ENCODE peak calls at places on chromosome 5, in four cellular contexts. O is SJSA1; L is right lobe of liver; N is CD8-positive, alpha-beta memory T cell. V is an unnamed sample. For H3K4me1, the result is how much of the 10 kb centered on the place peaks cover.

GRCh38 chr5:95892784-95893354 is 68.8 kb downstream of the ELL2 start:
- DNase-seq in O (no peak), L (no peak), N (no peak), V (no peak)

GRCh38 chr5:2163457-2163856 is 280.7 kb upstream of the IRX4 start:
- DNase-seq in O (no peak), L (no peak), N (no peak), V (no peak)

GRCh38 chr5:75510836-75511434 is 494 bp downstream of the CERT1 start:
- DNase-seq in O (no peak), L (peak), N (peak), V (no peak)

GRCh38 chr5:67343835-67344234 is 147.2 kb upstream of the CD180 start:
- DNase-seq in O (no peak), L (no peak), N (no peak), V (no peak)

GRCh38 chr5:38403407-38403806 is 145.0 kb downstream of the EGFLAM start:
- DNase-seq in O (no peak), L (no peak), N (no peak), V (no peak)

GRCh38 chr5:60492958-60493357 is 207.0 kb downstream of the DEPDC1B start:
- DNase-seq in O (no peak), L (no peak), N (no peak), V (no peak)

GRCh38 chr5:125198270-125198974 is 452.0 kb upstream of the ZNF608 start:
- DNase-seq in O (peak), L (peak), N (no peak), V (no peak)

GRCh38 chr5:143418140-143418866 is 14.8 kb upstream of the NR3C1 start:
- DNase-seq in O (no peak), L (no peak), N (no peak), V (no peak)

GRCh38 chr5:180007582-180007981 is 64.0 kb downstream of the RNF130 start:
- DNase-seq in O (no peak), L (no peak), N (no peak), V (no peak)

GRCh38 chr5:142639455-142639854 is 46.4 kb downstream of the FGF1 start:
- DNase-seq in O (no peak), L (no peak), N (no peak), V (no peak)

GRCh38 chr5:112923988-112924387 is 2.0 kb upstream of the REEP5 start:
- DNase-seq in O (no peak), L (no peak), N (no peak), V (no peak)

GRCh38 chr5:36298546-36298945 is 3.2 kb downstream of the RANBP3L start:
- DNase-seq in O (no peak), L (no peak), N (no peak), V (no peak)

GRCh38 chr5:61151893-61152292 is 10.4 kb downstream of the SMIM15 start:
- DNase-seq in O (no peak), L (no peak), N (no peak), V (no peak)

GRCh38 chr5:95162231-95162992 is 122.5 kb downstream of the MCTP1 start:
- DNase-seq in O (no peak), L (no peak), N (no peak), V (no peak)

GRCh38 chr5:143161893-143162520 is 241.5 kb downstream of the NR3C1 start:
- DNase-seq in O (no peak), L (no peak), N (no peak), V (no peak)

GRCh38 chr5:32504923-32505596 is 60.5 kb upstream of the ZFR start:
- DNase-seq in O (peak), L (no peak), N (no peak), V (no peak)

GRCh38 chr5:172724658-172725183 is 46.3 kb downstream of the DUSP1 start:
- DNase-seq in O (no peak), L (peak), N (no peak), V (no peak)

GRCh38 chr5:145834554-145834916 is 607 bp downstream of the PRELID2 start:
- DNase-seq in O (no peak), L (no peak), N (no peak), V (no peak)

DNA sequence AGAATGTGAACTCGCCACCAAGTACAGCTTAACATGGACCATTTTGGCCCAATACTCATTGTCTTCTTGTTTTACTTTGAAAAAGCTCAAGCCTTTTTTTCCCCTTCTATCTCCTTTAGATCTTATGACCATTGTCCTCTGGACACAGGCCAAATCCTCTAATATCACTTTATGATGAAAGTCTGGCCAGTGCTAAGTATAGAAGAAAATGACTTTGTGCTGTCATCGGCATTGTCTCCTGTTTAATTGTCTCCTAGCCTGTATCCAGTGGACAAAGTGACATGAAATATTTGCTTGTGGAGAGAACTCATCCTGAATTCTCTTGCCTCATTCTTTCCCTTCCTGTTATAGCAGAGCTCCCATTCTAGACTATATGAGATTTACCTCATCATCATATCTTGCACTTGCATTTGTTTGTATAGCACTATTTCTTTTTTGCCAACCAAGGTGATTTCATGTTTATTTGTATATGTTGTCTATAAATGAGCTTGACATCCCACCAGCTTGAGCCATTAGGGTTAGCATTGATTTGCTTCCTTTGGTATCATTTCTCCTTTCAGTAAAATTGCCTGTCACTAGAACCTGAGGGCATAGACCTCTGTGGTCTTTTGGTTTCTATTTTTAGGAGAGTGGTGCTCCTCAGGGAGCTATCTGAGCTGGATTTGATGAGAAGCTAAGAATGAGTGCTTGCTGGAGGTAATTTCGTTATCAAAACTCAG is 18.8 kb upstream of the TNFAIP8 start:
- DNase-seq in O (no peak), L (no peak), N (no peak), V (no peak)
- H3K4me1 ChIP-seq in O (under half), L (under half), N (half or more), V (under half)

DNA sequence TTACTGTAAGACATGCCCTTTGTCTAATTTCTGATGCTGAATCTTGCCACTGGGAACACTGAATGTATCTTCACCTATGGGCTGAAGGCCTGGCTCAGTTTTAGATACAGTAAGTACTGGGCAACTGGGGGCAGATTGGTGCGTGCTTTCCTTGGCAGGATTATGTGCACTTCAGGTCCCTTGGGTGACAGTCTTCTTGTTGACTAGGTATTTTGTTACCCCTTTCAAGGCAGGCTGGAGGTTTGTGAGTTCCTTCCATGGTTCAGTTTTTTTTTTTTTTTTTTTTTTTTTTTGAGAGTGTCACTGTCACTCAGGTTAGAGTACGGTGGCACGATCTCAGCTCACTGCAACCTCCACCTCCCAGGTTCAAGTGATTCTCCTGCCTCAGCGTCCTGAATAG is 7.6 kb downstream of the ZMAT2 start:
- DNase-seq in O (no peak), L (no peak), N (no peak), V (no peak)
- H3K4me1 ChIP-seq in O (under half), L (under half), N (under half), V (under half)

GRCh38 chr5:72237879-72238278 is 82.2 kb downstream of the MRPS27 start:
- DNase-seq in O (no peak), L (no peak), N (no peak), V (no peak)
- H3K4me1 ChIP-seq in O (under half), L (under half), N (under half), V (under half)

GRCh38 chr5:154727361-154727760 is 27.8 kb upstream of the LARP1 start:
- DNase-seq in O (no peak), L (no peak), N (no peak), V (no peak)
- H3K4me1 ChIP-seq in O (under half), L (under half), N (under half), V (under half)

GRCh38 chr5:160468576-160468975 is 46.9 kb downstream of the PTTG1 start:
- DNase-seq in O (no peak), L (no peak), N (no peak), V (no peak)
- H3K4me1 ChIP-seq in O (under half), L (under half), N (under half), V (under half)

GRCh38 chr5:167578977-167579700 is 712.3 kb upstream of the WWC1 start:
- DNase-seq in O (no peak), L (no peak), N (no peak), V (no peak)
- H3K4me1 ChIP-seq in O (under half), L (under half), N (under half), V (under half)

GRCh38 chr5:41797672-41798071 is 72.6 kb downstream of the OXCT1 start:
- DNase-seq in O (no peak), L (no peak), N (no peak), V (no peak)

GRCh38 chr5:41796061-41796460 is 74.2 kb downstream of the OXCT1 start:
- DNase-seq in O (no peak), L (no peak), N (no peak), V (no peak)

GRCh38 chr5:41793156-41793770 is 77.0 kb downstream of the OXCT1 start:
- DNase-seq in O (peak), L (no peak), N (no peak), V (no peak)

GRCh38 chr5:41794478-41794877 is 75.7 kb downstream of the OXCT1 start:
- DNase-seq in O (peak), L (no peak), N (no peak), V (no peak)

DNA sequence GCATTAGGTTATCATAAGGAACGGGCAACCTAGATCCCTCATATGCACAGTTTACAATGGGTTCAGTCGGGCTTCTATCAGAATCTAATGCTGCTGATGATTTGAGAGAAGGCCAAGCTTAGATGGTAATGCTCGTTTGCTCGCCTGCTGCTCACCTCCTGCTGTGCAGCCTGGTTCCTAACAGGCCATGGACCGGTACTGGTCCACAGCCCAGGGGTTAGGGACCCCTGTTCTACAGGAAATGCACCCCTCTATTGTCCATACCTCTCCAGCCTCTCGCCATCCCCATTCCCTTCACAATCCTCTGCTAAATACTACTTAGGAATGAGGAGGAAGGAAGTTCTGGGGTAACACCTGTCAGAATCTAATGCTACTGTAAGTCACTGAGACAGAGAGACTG is 75.1 kb downstream of the OXCT1 start:
- DNase-seq in O (no peak), L (no peak), N (no peak), V (no peak)
- H3K4me1 ChIP-seq in O (under half), L (under half), N (under half), V (under half)

DNA sequence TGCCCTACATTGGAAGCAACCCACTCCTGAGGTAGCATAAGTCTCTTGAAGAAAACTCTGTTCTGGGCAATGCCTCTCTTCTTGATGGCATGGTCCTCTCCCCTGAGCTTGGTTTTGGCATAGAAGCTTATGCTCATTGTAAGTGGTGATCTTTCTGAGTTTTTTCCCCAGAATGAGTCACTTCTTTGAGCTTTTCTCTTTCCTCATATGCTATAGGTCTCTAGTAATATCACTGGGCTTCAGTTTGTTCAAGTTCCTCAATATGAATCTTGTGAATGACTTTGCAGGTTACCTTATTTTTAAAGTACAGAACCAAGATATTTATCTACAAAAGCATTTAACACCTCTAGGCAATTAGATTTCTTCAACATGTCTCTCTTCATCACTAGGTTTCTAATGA is 76.5 kb upstream of the ATG10 start:
- DNase-seq in O (no peak), L (no peak), N (no peak), V (no peak)
- H3K4me1 ChIP-seq in O (under half), L (under half), N (under half), V (under half)

GRCh38 chr5:151040211-151040747 is 19.9 kb downstream of the GPX3 start:
- DNase-seq in O (no peak), L (peak), N (no peak), V (no peak)
- H3K4me1 ChIP-seq in O (under half), L (under half), N (under half), V (under half)

GRCh38 chr5:149210229-149210628 is 61.4 kb upstream of the AFAP1L1 start:
- DNase-seq in O (peak), L (no peak), N (no peak), V (no peak)

GRCh38 chr5:149203896-149204544 is 62.7 kb downstream of the ABLIM3 start:
- DNase-seq in O (peak), L (no peak), N (no peak), V (no peak)

GRCh38 chr5:149207821-149208220 is 63.8 kb upstream of the AFAP1L1 start:
- DNase-seq in O (peak), L (no peak), N (no peak), V (no peak)

GRCh38 chr5:149205625-149206523 is 64.6 kb downstream of the ABLIM3 start:
- DNase-seq in O (peak), L (peak), N (no peak), V (no peak)

DNA sequence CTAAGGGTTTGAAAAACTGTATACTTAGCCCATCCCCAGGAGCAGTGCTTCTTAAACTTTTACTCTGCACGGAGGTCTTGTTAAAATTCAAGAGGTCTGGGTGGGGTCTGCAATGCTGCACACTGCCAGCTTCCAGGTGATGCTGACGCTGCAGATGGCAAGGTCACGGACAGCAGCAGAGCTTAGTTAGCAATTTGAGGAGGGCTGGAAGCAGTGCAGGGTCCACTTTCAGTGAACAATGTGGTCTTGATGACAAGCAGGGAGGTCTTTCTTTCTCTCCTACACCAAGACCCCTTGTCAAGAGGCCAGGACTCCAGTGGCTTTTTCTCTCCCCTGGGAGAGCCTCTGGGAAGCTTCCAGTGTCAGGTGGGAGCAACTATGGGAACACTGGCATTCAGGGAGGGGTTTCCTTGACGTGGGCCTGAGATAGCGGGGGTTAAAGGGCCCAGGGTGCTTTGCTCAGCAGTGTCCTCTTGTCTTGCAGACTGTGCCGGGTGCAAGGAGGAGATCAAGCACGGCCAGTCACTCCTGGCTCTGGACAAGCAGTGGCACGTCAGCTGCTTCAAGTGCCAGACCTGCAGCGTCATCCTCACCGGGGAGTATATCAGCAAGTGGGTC is 65.0 kb upstream of the AFAP1L1 start:
- DNase-seq in O (no peak), L (no peak), N (no peak), V (no peak)
- H3K4me1 ChIP-seq in O (half or more), L (under half), N (under half), V (under half)